ENCODE peak calls at places on chromosomes 2 and 18, in five cellular contexts. W, M, X, H and K are unnamed samples.

GRCh38 chr2:26970928-26971627 is 641 bp downstream of the MAPRE3 start:
- DNase-seq in W (peak), M (peak), X (no peak), H (no peak), K (no peak)

GRCh38 chr2:117712686-117713085 is 101.8 kb upstream of the DDX18 start:
- DNase-seq in W (no peak), M (no peak), X (no peak), H (no peak), K (no peak)

GRCh38 chr2:128245816-128246215 is 72.9 kb downstream of the HS6ST1 start:
- DNase-seq in W (no peak), M (no peak), X (no peak), H (no peak), K (no peak)

GRCh38 chr2:30300122-30300455 is 68.8 kb downstream of the LBH start:
- DNase-seq in W (no peak), M (no peak), X (no peak), H (no peak), K (no peak)

GRCh38 chr18:75125359-75126331 is 83.3 kb downstream of the PTGR3 start:
- DNase-seq in W (no peak), M (no peak), X (no peak), H (no peak), K (no peak)

GRCh38 chr2:28624798-28625701 is 126.6 kb upstream of the PPP1CB start:
- DNase-seq in W (peak), M (peak), X (no peak), H (no peak), K (peak)

GRCh38 chr2:74444498-74445318 is 3.0 kb upstream of the RTKN start:
- DNase-seq in W (peak), M (no peak), X (no peak), H (no peak), K (no peak)

GRCh38 chr18:46333371-46334199 is 229.4 kb downstream of the HAUS1 start:
- DNase-seq in W (peak), M (peak), X (no peak), H (peak), K (peak)

GRCh38 chr2:106104332-106105062 is 89.6 kb downstream of the UXS1 start:
- DNase-seq in W (peak), M (peak), X (peak), H (peak), K (peak)

GRCh38 chr18:62790836-62791772 is 75.8 kb downstream of the PHLPP1 start:
- DNase-seq in W (peak), M (peak), X (no peak), H (no peak), K (no peak)